ENCODE peak calls at places on chromosomes 7 and 10, in four cellular contexts. One of them, this sample, is unnamed.

GRCh38 chr10:122981066-122981464 is 864 bp downstream of the PSTK start:
- DNase-seq in GM12865: peak; percentile 43
- DNase-seq in cardiac fibroblast: peak; percentile 69
- DNase-seq in WTC11: no peak
- DNase-seq in this sample: no peak

GRCh38 chr10:73888514-73888913 is 14.2 kb upstream of the CAMK2G start:
- DNase-seq in WTC11: no peak
- DNase-seq in GM12865: no peak
- DNase-seq in cardiac fibroblast: peak; percentile 30
- DNase-seq in this sample: no peak

GRCh38 chr10:30439931-30440330 is 5.9 kb downstream of the MAP3K8 start:
- DNase-seq in WTC11: no peak
- DNase-seq in cardiac fibroblast: no peak
- DNase-seq in GM12865: no peak
- DNase-seq in this sample: no peak

GRCh38 chr10:110651044-110651958 is 7.2 kb downstream of the RBM20 start:
- DNase-seq in cardiac fibroblast: peak; percentile 44
- DNase-seq in WTC11: no peak
- DNase-seq in GM12865: peak; percentile 55
- DNase-seq in this sample: no peak

GRCh38 chr7:24732646-24733413 is 24.4 kb downstream of the GSDME start:
- DNase-seq in WTC11: no peak
- DNase-seq in cardiac fibroblast: peak; percentile 80
- DNase-seq in GM12865: peak; percentile 56
- DNase-seq in this sample: no peak

GRCh38 chr10:98528785-98529183 is 82.0 kb upstream of the HPS1 start:
- DNase-seq in cardiac fibroblast: no peak
- DNase-seq in WTC11: no peak
- DNase-seq in GM12865: no peak
- DNase-seq in this sample: no peak

GRCh38 chr10:7547825-7548224 is 118.9 kb downstream of the ITIH5 start:
- DNase-seq in WTC11: no peak
- DNase-seq in cardiac fibroblast: no peak
- DNase-seq in GM12865: no peak
- DNase-seq in this sample: no peak

GRCh38 chr10:127155221-127155620 is 41.2 kb downstream of the INSYN2A start:
- DNase-seq in GM12865: no peak
- DNase-seq in WTC11: no peak
- DNase-seq in cardiac fibroblast: peak; percentile 92
- DNase-seq in this sample: no peak

GRCh38 chr10:50398383-50398782 is 147.1 kb upstream of the ASAH2 start:
- DNase-seq in cardiac fibroblast: peak; percentile 87
- DNase-seq in GM12865: no peak
- DNase-seq in WTC11: no peak
- DNase-seq in this sample: no peak

GRCh38 chr10:132788831-132789219 is 2.9 kb upstream of the NKX6-2 start:
- DNase-seq in GM12865: no peak
- DNase-seq in WTC11: no peak
- DNase-seq in cardiac fibroblast: no peak
- DNase-seq in this sample: no peak

GRCh38 chr7:153887756-153888591 is 164.2 kb upstream of the DPP6 start:
- DNase-seq in GM12865: no peak
- DNase-seq in WTC11: no peak
- DNase-seq in cardiac fibroblast: no peak
- DNase-seq in this sample: peak; percentile 91

GRCh38 chr7:40761757-40762342 is 627.0 kb downstream of the SUGCT start:
- DNase-seq in cardiac fibroblast: peak; percentile 12
- DNase-seq in WTC11: peak; percentile 20
- DNase-seq in GM12865: no peak
- DNase-seq in this sample: no peak
- TF ChIP-seq CTCF in cardiac fibroblast: no peak
- TF ChIP-seq CTCF in WTC11: no peak
- TF ChIP-seq CTCF in GM12865: no peak
- TF ChIP-seq CTCF in this sample: peak; percentile 58

GRCh38 chr7:21568762-21569161 is 25.9 kb downstream of the DNAH11 start:
- DNase-seq in cardiac fibroblast: peak; percentile 15
- DNase-seq in GM12865: peak; percentile 48
- DNase-seq in WTC11: no peak
- DNase-seq in this sample: no peak
- TF ChIP-seq CTCF in cardiac fibroblast: peak; percentile 11
- TF ChIP-seq CTCF in GM12865: peak; percentile 27
- TF ChIP-seq CTCF in WTC11: no peak
- TF ChIP-seq CTCF in this sample: peak; percentile 60

DNA sequence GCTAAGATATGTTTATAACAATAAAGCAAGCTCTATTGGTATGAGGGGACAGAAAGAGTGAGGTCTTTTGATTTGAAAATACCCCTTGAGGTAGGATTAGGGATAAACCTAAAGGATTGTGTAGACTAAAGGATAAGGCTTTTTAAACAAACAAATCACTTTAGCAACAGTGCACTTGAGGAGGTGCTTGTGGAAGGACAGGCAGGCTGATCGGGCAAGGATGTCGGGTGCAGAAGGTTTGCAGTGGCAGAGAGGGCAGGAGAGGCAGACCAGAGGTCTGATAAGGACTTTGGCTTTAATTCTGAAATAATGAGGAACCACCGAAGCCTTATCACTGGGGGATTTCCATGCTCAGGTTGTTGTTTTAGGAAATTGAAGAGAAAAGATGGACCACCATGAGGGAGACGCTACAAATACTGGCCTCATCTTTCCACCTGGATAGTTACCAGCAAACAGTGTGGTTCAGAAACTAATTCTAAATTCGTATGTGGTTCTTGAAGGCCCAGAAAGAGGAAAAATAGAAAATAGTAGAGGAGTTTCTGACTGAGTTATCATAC is 119.5 kb upstream of the KLF6 start:
- DNase-seq in GM12865: no peak
- DNase-seq in WTC11: no peak
- DNase-seq in cardiac fibroblast: no peak
- DNase-seq in this sample: no peak
- TF ChIP-seq CTCF in GM12865: no peak
- TF ChIP-seq CTCF in WTC11: no peak
- TF ChIP-seq CTCF in cardiac fibroblast: no peak
- TF ChIP-seq CTCF in this sample: no peak

DNA sequence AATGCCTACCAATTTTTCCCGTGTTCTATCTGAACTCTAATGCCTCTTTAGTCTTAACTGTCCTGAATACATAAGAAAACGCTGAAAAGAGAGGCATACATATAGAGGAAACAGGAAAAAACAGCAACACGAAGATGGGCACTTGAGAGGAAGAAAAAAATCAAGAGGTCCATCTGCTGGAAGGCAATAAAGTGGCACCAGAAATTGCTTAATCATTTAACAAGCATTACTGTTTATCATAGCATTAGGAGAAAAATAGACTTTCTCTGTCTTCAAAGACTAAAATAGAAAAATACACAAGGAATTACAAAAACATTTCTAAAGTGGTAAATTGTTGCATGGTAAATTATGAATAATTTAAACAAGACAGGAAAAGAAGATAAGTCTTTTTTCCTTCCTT is 35.0 kb downstream of the NSUN6 start:
- DNase-seq in GM12865: no peak
- DNase-seq in WTC11: no peak
- DNase-seq in cardiac fibroblast: peak; percentile 22
- DNase-seq in this sample: no peak
- TF ChIP-seq CTCF in GM12865: no peak
- TF ChIP-seq CTCF in WTC11: no peak
- TF ChIP-seq CTCF in cardiac fibroblast: no peak
- TF ChIP-seq CTCF in this sample: peak; percentile 14

GRCh38 chr10:114430688-114431413 is 26.5 kb upstream of the AFAP1L2 start:
- DNase-seq in cardiac fibroblast: no peak
- DNase-seq in GM12865: no peak
- DNase-seq in WTC11: no peak
- DNase-seq in this sample: no peak

GRCh38 chr10:114429581-114430335 is 25.5 kb upstream of the AFAP1L2 start:
- DNase-seq in GM12865: no peak
- DNase-seq in cardiac fibroblast: no peak
- DNase-seq in WTC11: no peak
- DNase-seq in this sample: no peak

GRCh38 chr10:114431414-114431767 is 27.1 kb upstream of the AFAP1L2 start:
- DNase-seq in cardiac fibroblast: no peak
- DNase-seq in GM12865: no peak
- DNase-seq in WTC11: no peak
- DNase-seq in this sample: no peak

GRCh38 chr10:114426476-114426875 is 22.2 kb upstream of the AFAP1L2 start:
- DNase-seq in WTC11: no peak
- DNase-seq in GM12865: no peak
- DNase-seq in cardiac fibroblast: no peak
- DNase-seq in this sample: no peak

GRCh38 chr10:114427124-114427852 is 23.0 kb upstream of the AFAP1L2 start:
- DNase-seq in cardiac fibroblast: no peak
- DNase-seq in GM12865: no peak
- DNase-seq in WTC11: no peak
- DNase-seq in this sample: no peak
- TF ChIP-seq CTCF in cardiac fibroblast: no peak
- TF ChIP-seq CTCF in GM12865: no peak
- TF ChIP-seq CTCF in WTC11: no peak
- TF ChIP-seq CTCF in this sample: peak; percentile 34

DNA sequence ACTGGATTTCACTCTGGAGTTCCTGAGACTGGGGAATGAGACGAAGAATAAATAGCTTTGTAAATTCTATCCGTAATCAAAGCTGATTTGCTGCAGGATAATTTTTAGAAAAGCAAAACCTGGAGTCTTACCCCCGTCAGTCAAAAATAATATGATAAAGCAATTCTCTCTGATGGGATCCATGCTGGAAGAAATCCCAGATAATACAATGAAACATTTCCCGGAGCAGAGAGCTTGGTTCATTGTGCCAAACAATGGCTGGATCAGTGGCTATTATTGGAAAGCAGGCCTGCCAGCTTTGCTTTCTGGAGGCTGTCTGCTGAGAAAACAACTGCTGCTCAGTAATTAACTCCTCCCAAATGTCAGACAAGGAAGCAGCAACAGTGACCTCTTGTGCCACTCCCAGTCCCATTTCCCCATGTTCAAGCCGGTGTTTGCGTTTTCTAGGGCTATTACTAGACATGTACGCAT is 609.4 kb upstream of the PCDH15 start:
- DNase-seq in cardiac fibroblast: no peak
- DNase-seq in GM12865: no peak
- DNase-seq in WTC11: peak; percentile 18
- DNase-seq in this sample: no peak
- TF ChIP-seq CTCF in cardiac fibroblast: no peak
- TF ChIP-seq CTCF in GM12865: no peak
- TF ChIP-seq CTCF in WTC11: no peak
- TF ChIP-seq CTCF in this sample: peak; percentile 16

GRCh38 chr7:157524731-157525130 is 187.9 kb downstream of the DNAJB6 start:
- DNase-seq in GM12865: no peak
- DNase-seq in WTC11: no peak
- DNase-seq in cardiac fibroblast: no peak
- DNase-seq in this sample: no peak
- TF ChIP-seq CTCF in GM12865: no peak
- TF ChIP-seq CTCF in WTC11: no peak
- TF ChIP-seq CTCF in cardiac fibroblast: no peak
- TF ChIP-seq CTCF in this sample: no peak